ENCODE peak calls at places on chromosomes 1 and 21, in eight cellular contexts. J is suprapubic skin, D is sigmoid colon, G is ovary, L is transverse colon, X is K562, F is upper lobe of left lung, E is A549. M is an unnamed sample.

GRCh38 chr1:109886827-109887226 is 23.8 kb upstream of the CSF1 start:
- DNase-seq in J (no peak), D (no peak), G (no peak), L (no peak), X (no peak), F (peak), E (no peak), M (no peak)

GRCh38 chr1:202007279-202007678 is 3.1 kb upstream of the ELF3 start:
- DNase-seq in J (no peak), D (no peak), G (no peak), L (peak), X (no peak), F (peak), E (no peak), M (no peak)

GRCh38 chr1:53362851-53363642 is 35.2 kb upstream of the LRP8 start:
- DNase-seq in J (peak), D (no peak), G (peak), L (no peak), X (peak), F (peak), E (peak), M (no peak)

GRCh38 chr1:149844096-149844495 is 55.3 kb upstream of the BOLA1 start:
- DNase-seq in J (no peak), D (no peak), G (no peak), L (no peak), X (peak), F (no peak), E (peak), M (no peak)

GRCh38 chr1:35808376-35809155 is 750 bp downstream of the AGO4 start:
- DNase-seq in J (peak), D (peak), G (peak), L (peak), X (peak), F (peak), E (peak), M (no peak)

GRCh38 chr1:38209986-38210385 is 163.4 kb upstream of the POU3F1 start:
- DNase-seq in J (no peak), D (no peak), G (no peak), L (no peak), X (no peak), F (no peak), E (no peak), M (no peak)

GRCh38 chr1:90925928-90926869 is 95.6 kb downstream of the ZNF644 start:
- DNase-seq in J (no peak), D (no peak), G (no peak), L (no peak), X (peak), F (no peak), E (peak), M (no peak)

GRCh38 chr21:28627261-28627660 is 365.4 kb downstream of the LTN1 start:
- DNase-seq in J (no peak), D (no peak), G (no peak), L (no peak), X (no peak), F (no peak), E (no peak), M (no peak)

GRCh38 chr1:67575861-67576260 is 109.1 kb upstream of the GADD45A start:
- DNase-seq in J (no peak), D (no peak), G (no peak), L (no peak), X (no peak), F (no peak), E (no peak), M (no peak)

GRCh38 chr1:224763126-224763764 is 147.1 kb downstream of the CNIH3 start:
- DNase-seq in J (no peak), D (no peak), G (no peak), L (no peak), X (no peak), F (no peak), E (no peak), M (no peak)

GRCh38 chr21:43262427-43262826 is 93.6 kb downstream of the CRYAA start:
- DNase-seq in J (no peak), D (no peak), G (no peak), L (no peak), X (no peak), F (no peak), E (no peak), M (no peak)

GRCh38 chr1:41486053-41486891 is 1.8 kb upstream of the EDN2 start:
- DNase-seq in J (no peak), D (no peak), G (no peak), L (no peak), X (no peak), F (no peak), E (peak), M (no peak)

GRCh38 chr1:244207042-244207934 is 156.2 kb downstream of the ZBTB18 start:
- DNase-seq in J (no peak), D (no peak), G (no peak), L (no peak), X (no peak), F (no peak), E (no peak), M (no peak)

GRCh38 chr1:159889202-159889601 is 10.8 kb downstream of the CFAP45 start:
- DNase-seq in J (no peak), D (no peak), G (no peak), L (no peak), X (no peak), F (no peak), E (no peak), M (no peak)

GRCh38 chr1:240232548-240232947 is 140.9 kb downstream of the FMN2 start:
- DNase-seq in J (no peak), D (no peak), G (no peak), L (no peak), X (no peak), F (no peak), E (no peak), M (no peak)

GRCh38 chr1:89719502-89720306 is 86.8 kb downstream of the LRRC8C start:
- DNase-seq in J (no peak), D (no peak), G (no peak), L (no peak), X (no peak), F (no peak), E (no peak), M (no peak)

GRCh38 chr1:105102385-105102784 is 1352.7 kb downstream of the AMY1C start:
- DNase-seq in J (no peak), D (no peak), G (no peak), L (no peak), X (peak), F (no peak), E (no peak), M (no peak)

GRCh38 chr1:226709942-226710341 is 29.1 kb downstream of the ITPKB start:
- DNase-seq in J (no peak), D (no peak), G (no peak), L (no peak), X (no peak), F (no peak), E (no peak), M (no peak)

GRCh38 chr21:28991861-28992525 is 684 bp downstream of the LTN1 start:
- DNase-seq in J (no peak), D (no peak), G (no peak), L (no peak), X (peak), F (no peak), E (no peak), M (no peak)

GRCh38 chr1:10430216-10431064 is at the start of gene CENPS:
- DNase-seq in J (peak), D (peak), G (peak), L (peak), X (peak), F (peak), E (peak), M (peak)

GRCh38 chr1:54403808-54404261 is 2.4 kb downstream of the SSBP3 start:
- DNase-seq in J (no peak), D (no peak), G (peak), L (no peak), X (peak), F (no peak), E (no peak), M (no peak)

DNA sequence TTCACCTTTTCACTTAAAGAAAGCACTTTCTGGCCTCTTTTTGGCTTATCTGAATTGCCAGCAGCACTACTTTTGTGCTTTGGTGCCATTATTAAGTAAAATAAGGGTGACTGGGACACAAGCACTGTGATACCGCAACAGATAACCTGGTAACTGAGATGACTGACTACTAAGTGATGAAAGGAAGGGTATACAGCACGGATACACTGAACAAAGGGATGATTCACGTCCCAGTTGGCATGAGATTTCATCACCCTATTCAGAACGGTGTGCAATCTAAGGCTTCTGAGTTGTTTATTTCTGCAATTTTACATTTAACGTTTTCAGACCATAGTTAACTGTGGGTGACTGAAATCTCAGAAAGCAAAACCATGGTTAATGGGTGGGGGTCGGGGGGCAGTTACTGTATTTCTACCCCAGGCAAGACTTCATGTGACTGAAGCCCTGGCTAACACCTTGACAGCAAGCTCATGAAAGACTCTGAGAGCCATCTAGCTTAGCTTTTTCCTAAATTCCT is 102.8 kb downstream of the CLIC6 start:
- DNase-seq in J (no peak), D (no peak), G (no peak), L (no peak), X (no peak), F (no peak), E (peak), M (no peak)
- TF ChIP-seq EP300 in J (no peak), D (no peak), G (no peak), L (no peak), X (peak), F (no peak), E (peak), M (no peak)

DNA sequence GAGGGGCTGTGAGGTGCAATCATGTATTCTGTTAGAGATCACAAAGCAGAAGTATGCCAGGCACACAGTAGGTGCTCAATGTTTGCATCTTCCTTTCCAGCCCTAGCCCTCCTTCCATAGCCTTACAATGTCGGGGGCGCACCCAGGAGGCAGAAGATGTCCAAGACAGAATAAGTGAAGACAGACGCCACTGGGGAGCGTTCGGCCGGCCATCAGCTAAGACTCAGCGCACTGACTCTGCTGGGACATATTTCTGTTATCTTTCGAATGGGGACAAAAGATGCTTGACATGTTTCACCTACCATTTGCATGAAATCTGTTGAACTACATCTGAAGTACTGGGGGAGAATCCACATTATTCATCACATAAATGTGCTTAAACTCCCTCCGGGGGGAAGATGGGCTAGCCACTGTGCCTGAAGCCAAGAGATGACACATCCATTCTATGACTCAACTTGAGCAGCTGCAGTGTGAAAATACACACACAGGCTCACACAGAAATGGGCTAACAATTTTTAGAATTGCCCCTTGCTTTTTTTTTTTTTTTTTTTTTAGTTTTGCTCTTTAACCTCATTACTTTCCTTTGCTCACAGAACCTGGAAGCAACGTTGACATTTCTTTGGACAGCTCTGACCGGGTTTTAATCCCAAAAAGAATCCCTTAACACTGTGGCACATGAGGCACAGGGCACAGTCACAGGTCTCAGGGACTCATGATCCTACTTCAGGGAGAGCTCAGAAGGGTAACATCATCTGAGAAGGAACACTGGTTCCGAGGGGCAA is 7.9 kb downstream of the TIAM1 start:
- DNase-seq in J (no peak), D (peak), G (no peak), L (no peak), X (no peak), F (no peak), E (no peak), M (peak)
- TF ChIP-seq EP300 in J (no peak), D (no peak), G (no peak), L (no peak), X (no peak), F (no peak), E (no peak), M (no peak)

DNA sequence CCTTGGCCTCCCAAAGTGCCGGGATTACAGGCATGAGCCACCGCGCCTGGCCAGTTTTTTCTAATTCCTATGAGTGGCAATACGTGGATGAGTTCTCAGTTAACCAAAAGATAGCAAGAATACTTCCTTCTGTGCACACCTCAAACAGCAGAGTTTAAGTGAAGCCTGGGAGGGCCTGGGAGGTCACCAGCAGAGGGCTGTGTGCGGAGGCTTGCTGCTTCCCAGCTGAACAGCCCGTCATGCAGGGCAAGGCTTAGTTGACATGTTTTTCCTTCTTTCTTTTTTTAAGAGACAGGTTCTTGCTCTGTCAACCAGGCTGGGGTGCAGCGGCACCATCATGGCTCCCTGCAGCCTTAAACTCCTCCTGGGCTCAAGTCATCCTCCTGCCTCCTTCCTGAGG is 17.8 kb downstream of the GNG4 start:
- DNase-seq in J (no peak), D (no peak), G (no peak), L (no peak), X (no peak), F (no peak), E (no peak), M (no peak)
- TF ChIP-seq EP300 in J (no peak), D (no peak), G (no peak), L (no peak), X (no peak), F (no peak), E (no peak), M (no peak)

GRCh38 chr1:234519506-234519905 is 40.5 kb upstream of the TARBP1 start:
- DNase-seq in J (no peak), D (peak), G (no peak), L (no peak), X (no peak), F (no peak), E (no peak), M (no peak)

GRCh38 chr1:234521802-234522185 is 42.8 kb upstream of the TARBP1 start:
- DNase-seq in J (no peak), D (peak), G (no peak), L (no peak), X (no peak), F (no peak), E (no peak), M (no peak)

GRCh38 chr1:234517087-234517802 is 38.3 kb upstream of the TARBP1 start:
- DNase-seq in J (no peak), D (peak), G (no peak), L (no peak), X (no peak), F (no peak), E (no peak), M (no peak)

GRCh38 chr1:234520908-234521801 is 42.2 kb upstream of the TARBP1 start:
- DNase-seq in J (no peak), D (peak), G (no peak), L (no peak), X (no peak), F (no peak), E (no peak), M (no peak)

DNA sequence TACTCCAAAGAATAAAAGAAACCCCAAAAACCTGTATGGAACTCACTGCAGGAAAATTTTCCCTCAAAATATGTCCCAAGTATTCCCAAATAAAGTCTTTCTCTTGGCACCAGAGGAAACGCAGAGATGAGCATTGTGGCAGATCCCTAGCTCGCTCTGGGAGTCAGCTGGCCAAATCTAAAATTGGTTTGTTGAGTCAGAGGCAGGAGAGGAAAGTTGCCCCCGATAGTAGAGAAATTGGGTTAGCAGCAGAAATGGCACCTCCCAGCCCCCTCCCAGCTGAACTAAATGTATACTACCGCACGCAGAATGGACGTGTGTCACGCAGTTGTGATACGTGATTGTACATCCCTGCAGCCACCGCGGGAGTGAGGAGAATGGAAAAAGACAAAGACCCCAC is 39.9 kb upstream of the TARBP1 start:
- DNase-seq in J (no peak), D (peak), G (no peak), L (no peak), X (no peak), F (no peak), E (no peak), M (no peak)
- TF ChIP-seq EP300 in J (no peak), D (no peak), G (no peak), L (no peak), X (no peak), F (no peak), E (no peak), M (no peak)

GRCh38 chr1:205631010-205631726 is 643 bp downstream of the ELK4 start:
- DNase-seq in J (peak), D (peak), G (peak), L (peak), X (peak), F (peak), E (peak), M (peak)

GRCh38 chr1:205631727-205632373 is at the start of gene ELK4:
- DNase-seq in J (peak), D (peak), G (peak), L (peak), X (peak), F (peak), E (peak), M (peak)

GRCh38 chr1:205632374-205633169 is 761 bp upstream of the ELK4 start:
- DNase-seq in J (no peak), D (no peak), G (no peak), L (no peak), X (no peak), F (no peak), E (no peak), M (no peak)

GRCh38 chr1:205630651-205631009 is 1.2 kb downstream of the ELK4 start:
- DNase-seq in J (no peak), D (no peak), G (no peak), L (no peak), X (no peak), F (no peak), E (no peak), M (no peak)

DNA sequence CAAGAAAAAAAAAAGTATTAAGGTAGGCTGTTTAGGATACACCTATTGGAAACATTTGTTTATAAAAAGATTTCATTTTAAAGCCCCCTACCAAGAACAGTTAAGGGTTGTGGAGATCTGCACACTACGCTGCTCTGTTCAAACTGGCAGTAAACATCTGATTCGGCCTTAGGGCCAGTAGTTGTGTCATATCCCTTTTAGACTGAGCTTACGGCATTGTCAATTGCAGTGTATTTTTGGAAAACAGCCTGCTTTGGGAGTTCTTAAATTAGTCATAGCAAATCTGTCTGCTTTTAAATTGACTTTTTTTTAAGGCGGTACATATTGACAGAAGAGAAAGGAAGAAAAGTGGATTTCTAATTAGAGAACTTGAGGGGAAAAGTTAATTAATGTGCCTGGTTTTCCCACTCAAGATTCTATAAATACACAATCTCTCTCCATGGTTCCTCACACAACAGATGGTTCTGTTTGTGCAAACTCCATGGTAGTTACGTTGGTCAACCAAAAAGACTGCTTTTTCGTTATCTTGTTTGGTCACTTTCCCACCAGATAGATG is 1.7 kb upstream of the ELK4 start:
- DNase-seq in J (no peak), D (no peak), G (no peak), L (no peak), X (no peak), F (no peak), E (no peak), M (no peak)
- TF ChIP-seq EP300 in J (no peak), D (no peak), G (no peak), L (no peak), X (no peak), F (no peak), E (no peak), M (no peak)